ENCODE peak calls at places on chromosome 3, in six cellular contexts. E, B, K, Y, Q and A are unnamed samples.

GRCh38 chr3:56691165-56692000 is 8.3 kb upstream of the TASOR start:
- DNase-seq in E (no peak), Y (no peak), Q (no peak), K (no peak), B (no peak), A (no peak)

GRCh38 chr3:171320721-171321120 is 139.5 kb downstream of the TNIK start:
- DNase-seq in Q (no peak), Y (no peak), K (peak; percentile 19), B (no peak), E (peak; percentile 64), A (no peak)

GRCh38 chr3:114299421-114299820 is 5.6 kb downstream of the TIGIT start:
- DNase-seq in E (no peak), Y (no peak), B (no peak), Q (no peak), K (peak; percentile 37), A (no peak)

GRCh38 chr3:140434261-140434905 is 243.5 kb upstream of the TRIM42 start:
- DNase-seq in E (no peak), Q (no peak), B (no peak), Y (no peak), K (no peak), A (no peak)

GRCh38 chr3:138781012-138781470 is 53.7 kb downstream of the PIK3CB start:
- DNase-seq in K (no peak), E (peak; percentile 14), B (no peak), Y (no peak), Q (no peak), A (no peak)

GRCh38 chr3:29922990-29923746 is 642.3 kb downstream of the RBMS3 start:
- DNase-seq in K (peak; percentile 66), B (no peak), Q (no peak), E (peak; percentile 94), Y (no peak), A (no peak)

GRCh38 chr3:4261411-4261810 is 41.8 kb upstream of the SETMAR start:
- DNase-seq in Y (no peak), E (no peak), B (no peak), K (no peak), Q (no peak), A (no peak)

GRCh38 chr3:23202921-23203650 is at the start of gene UBE2E2:
- DNase-seq in Y (no peak), K (peak; percentile 95), B (peak; percentile 72), Q (peak; percentile 75), E (peak; percentile 36), A (peak; percentile 77)

GRCh38 chr3:141389703-141390102 is 21.4 kb downstream of the ZBTB38 start:
- DNase-seq in E (no peak), B (no peak), Q (no peak), Y (no peak), K (no peak), A (no peak)

GRCh38 chr3:188349276-188349962 is 195.5 kb downstream of the LPP start:
- DNase-seq in Y (no peak), B (no peak), K (no peak), Q (no peak), E (peak; percentile 61), A (no peak)

GRCh38 chr3:15331606-15332404 is 581 bp downstream of the SH3BP5 start:
- DNase-seq in Y (no peak), K (peak; percentile 46), B (no peak), E (no peak), Q (no peak), A (peak; percentile 38)